ENCODE peak calls at places on chromosome X, in five cellular contexts. R is left ventricle myocardium inferior, Y is epithelial cell of esophagus, K is cardiac muscle cell, C is Caco-2. V is an unnamed sample.

GRCh38 chrX:112341598-112341997 is 259.0 kb upstream of the TRPC5 start:
- DNase-seq in K (no peak), R (no peak), C (no peak), Y (no peak), V (peak; percentile 10)

GRCh38 chrX:15128838-15129237 is 141.0 kb downstream of the ASB9 start:
- DNase-seq in C (no peak), K (no peak), R (no peak), Y (peak; percentile 22), V (no peak)

GRCh38 chrX:48897157-48897620 is 379 bp downstream of the TIMM17B start:
- DNase-seq in Y (peak; percentile 76), K (peak; percentile 88), R (peak; percentile 60), C (peak; percentile 87), V (no peak)

GRCh38 chrX:1440506-1440905 is 12.2 kb downstream of the ASMTL start:
- DNase-seq in K (no peak), C (no peak), Y (no peak), R (no peak), V (no peak)

GRCh38 chrX:13188731-13189309 is 131.0 kb downstream of the ATXN3L start:
- DNase-seq in C (no peak), R (no peak), K (no peak), Y (no peak), V (no peak)

GRCh38 chrX:41302293-41302868 is 31.6 kb upstream of the DDX3X start:
- DNase-seq in K (no peak), C (peak; percentile 64), Y (peak; percentile 58), R (no peak), V (no peak)

GRCh38 chrX:114959729-114960128 is 57.7 kb downstream of the IL13RA2 start:
- DNase-seq in C (no peak), R (no peak), Y (peak; percentile 27), K (peak; percentile 43), V (no peak)

GRCh38 chrX:103624111-103624510 is 4.7 kb upstream of the TCEAL1 start:
- DNase-seq in C (no peak), Y (no peak), K (no peak), R (no peak), V (no peak)

GRCh38 chrX:22057667-22058066 is 25.5 kb downstream of the PHEX start:
- DNase-seq in C (no peak), R (no peak), Y (no peak), K (no peak), V (no peak)

GRCh38 chrX:112834016-112834855 is 6.4 kb downstream of the AMOT start:
- DNase-seq in K (peak; percentile 51), C (no peak), R (no peak), Y (no peak), V (peak; percentile 46)

GRCh38 chrX:102712216-102712966 is at the start of gene GPRASP2:
- DNase-seq in Y (peak; percentile 11), C (no peak), K (peak; percentile 55), R (peak; percentile 60), V (no peak)

GRCh38 chrX:77448170-77448569 is 981 bp downstream of the FGF16 start:
- DNase-seq in K (no peak), R (no peak), Y (no peak), C (no peak), V (no peak)

GRCh38 chrX:103538728-103539127 is 19.4 kb upstream of the RAB40A start:
- DNase-seq in C (no peak), Y (peak; percentile 48), R (no peak), K (no peak), V (no peak)

GRCh38 chrX:24023972-24024664 is 2.9 kb downstream of the KLHL15 start:
- DNase-seq in Y (no peak), R (no peak), K (peak; percentile 38), C (no peak), V (no peak)

GRCh38 chrX:131262200-131262599 is 26.9 kb downstream of the IGSF1 start:
- DNase-seq in C (no peak), R (no peak), Y (no peak), K (no peak), V (no peak)

GRCh38 chrX:45011597-45011996 is 138.6 kb downstream of the KDM6A start:
- DNase-seq in C (no peak), R (no peak), Y (no peak), K (no peak), V (no peak)

GRCh38 chrX:20442597-20442996 is 175.9 kb upstream of the RPS6KA3 start:
- DNase-seq in K (peak; percentile 78), R (peak; percentile 79), Y (peak; percentile 85), C (peak; percentile 76), V (no peak)

GRCh38 chrX:142616636-142617035 is 409.1 kb upstream of the SPANXN4 start:
- DNase-seq in C (no peak), Y (no peak), K (no peak), R (no peak), V (no peak)

GRCh38 chrX:153722704-153723350 is 1.4 kb downstream of the BCAP31 start:
- DNase-seq in R (no peak), Y (peak; percentile 71), C (peak; percentile 44), K (no peak), V (no peak)

GRCh38 chrX:153724252-153725038 is at the start of the genes ABCD1 and BCAP31:
- DNase-seq in K (peak; percentile 90), R (peak; percentile 88), C (peak; percentile 89), Y (peak; percentile 84), V (peak; percentile 5)

GRCh38 chrX:153725039-153725831 is 579 bp downstream of the ABCD1 start:
- DNase-seq in R (no peak), K (no peak), Y (no peak), C (no peak), V (no peak)

GRCh38 chrX:153725832-153726285 is 1.2 kb downstream of the ABCD1 start:
- DNase-seq in R (no peak), Y (no peak), C (no peak), K (no peak), V (no peak)

DNA sequence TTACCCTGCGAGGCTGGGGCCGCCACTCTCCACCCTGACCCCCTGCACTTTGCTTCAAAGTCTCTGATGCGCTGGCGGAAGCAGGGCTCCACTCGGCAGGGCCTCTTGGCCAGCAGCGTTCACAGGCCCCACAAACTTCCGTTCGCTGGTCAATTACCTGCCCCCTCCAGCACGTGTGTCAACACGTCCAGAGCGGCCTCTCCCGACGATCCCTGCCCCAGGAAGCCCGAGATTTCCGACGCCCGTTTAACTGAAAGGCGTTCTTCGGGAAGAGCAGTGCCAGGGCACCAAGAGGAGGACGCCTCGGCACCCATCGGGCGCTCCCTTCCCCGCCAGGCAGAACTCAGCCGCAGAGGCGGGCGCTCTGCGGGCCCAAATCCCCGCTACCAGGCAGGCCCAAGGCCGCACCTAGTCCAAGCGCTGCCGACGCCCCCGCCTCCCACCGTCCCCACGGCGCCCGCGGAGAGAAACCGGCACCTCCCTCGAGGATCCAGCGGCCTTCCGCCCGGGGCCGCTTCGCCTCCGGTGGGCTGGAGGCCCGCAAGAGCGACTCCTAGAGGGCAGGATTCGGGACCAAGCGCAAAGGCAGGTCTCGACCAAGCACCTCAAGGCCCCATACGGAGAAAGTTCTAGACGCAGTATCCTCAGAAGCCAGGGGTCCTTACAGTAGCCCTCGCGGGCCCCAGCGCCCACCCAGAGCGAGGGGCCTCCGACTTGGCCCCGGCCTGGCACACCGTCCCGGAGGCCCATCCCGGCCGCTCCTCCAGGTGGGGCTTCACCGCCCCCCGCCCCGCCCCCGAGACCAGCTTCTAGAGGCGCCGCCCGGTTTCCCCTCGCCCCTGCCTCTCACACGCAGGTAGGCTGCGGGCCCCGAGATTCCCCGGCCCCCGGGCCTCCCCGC is 586 bp downstream of the BCAP31 start:
- DNase-seq in C (peak; percentile 49), K (peak; percentile 56), Y (peak; percentile 57), R (no peak), V (no peak)
- TF ChIP-seq CTCF in C (peak; percentile 53), K (peak; percentile 39), Y (peak; percentile 36), R (peak; percentile 34), V (peak; percentile 31)

DNA sequence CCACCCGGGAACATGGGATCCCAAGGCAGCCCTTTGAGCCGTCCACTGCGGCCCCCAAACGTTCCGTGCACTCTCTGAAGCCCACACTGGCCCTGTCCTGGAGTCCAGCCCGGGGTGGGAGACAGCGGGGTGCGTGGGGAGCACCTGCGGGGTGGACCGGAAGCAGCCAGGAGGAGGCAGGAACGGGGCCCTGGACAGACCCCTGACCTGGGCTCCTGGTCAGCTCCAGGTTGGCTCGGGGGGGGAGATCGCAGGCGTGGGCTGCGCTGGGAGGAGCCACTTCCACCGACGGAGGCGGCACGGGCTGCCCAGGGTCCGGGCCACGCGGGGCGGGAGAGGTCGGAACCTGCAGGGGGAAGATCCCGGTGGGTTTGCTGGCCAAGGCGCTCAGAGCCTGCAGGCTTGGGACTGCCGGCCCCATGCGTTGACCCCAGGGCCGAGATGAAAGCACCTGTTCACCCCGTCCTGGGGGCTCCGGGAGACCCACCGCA is 5.7 kb upstream of the PLCXD1 start:
- DNase-seq in R (no peak), Y (no peak), C (no peak), K (no peak), V (no peak)
- H3K4me3 ChIP-seq in R (peak overlapping the region; percentile 74), Y (no peak overlapping the region), C (peak overlapping the region; percentile 55), K (no peak overlapping the region), V (peak overlapping the region; percentile 67)

GRCh38 chrX:122087353-122087752 is 1039.9 kb downstream of the GLUD2 start:
- DNase-seq in Y (no peak), C (no peak), R (no peak), K (no peak), V (no peak)

GRCh38 chrX:122091571-122091970 is 1044.2 kb downstream of the GLUD2 start:
- DNase-seq in C (no peak), R (no peak), K (no peak), Y (peak; percentile 71), V (no peak)

GRCh38 chrX:122094611-122095010 is 1047.2 kb downstream of the GLUD2 start:
- DNase-seq in C (no peak), R (no peak), Y (peak; percentile 94), K (no peak), V (no peak)

GRCh38 chrX:122092978-122093377 is 1045.6 kb downstream of the GLUD2 start:
- DNase-seq in Y (no peak), K (no peak), C (no peak), R (no peak), V (no peak)
- TF ChIP-seq CTCF in Y (no peak), K (no peak), C (no peak), R (no peak), V (no peak)

GRCh38 chrX:10882484-10882883 is 228.6 kb upstream of the HCCS start:
- DNase-seq in R (no peak), K (no peak), Y (no peak), C (no peak), V (no peak)

GRCh38 chrX:10884246-10884645 is 226.9 kb upstream of the HCCS start:
- DNase-seq in R (no peak), K (no peak), Y (no peak), C (no peak), V (peak; percentile 28)
- H3K4me3 ChIP-seq in R (no peak overlapping the region), K (no peak overlapping the region), Y (no peak overlapping the region), C (no peak overlapping the region), V (no peak overlapping the region)

GRCh38 chrX:50456712-50457484 is 13.7 kb downstream of the DGKK start:
- DNase-seq in K (no peak), C (no peak), Y (peak; percentile 4), R (no peak), V (no peak)
- TF ChIP-seq CTCF in K (no peak), C (no peak), Y (no peak), R (no peak), V (no peak)

DNA sequence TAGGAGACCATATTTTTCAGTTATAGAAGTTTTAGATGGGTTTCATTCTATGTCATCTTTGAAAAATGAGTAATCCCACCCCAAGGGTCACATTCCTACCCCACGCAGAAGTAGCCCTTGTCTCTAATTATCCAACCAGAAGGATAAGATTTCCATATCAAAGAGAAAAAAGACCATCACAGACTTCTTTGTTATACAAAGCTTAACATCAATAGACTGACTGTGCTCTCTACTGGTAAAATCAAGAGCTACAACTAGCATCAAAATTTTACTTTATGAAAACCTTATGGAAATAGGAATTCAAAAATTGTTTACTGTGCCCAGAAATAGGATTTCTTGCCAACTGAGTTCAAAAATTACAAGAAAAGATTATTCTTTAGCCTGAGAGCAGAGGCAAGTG is 24.9 kb downstream of the TNMD start:
- DNase-seq in C (no peak), R (no peak), Y (no peak), K (no peak), V (no peak)
- H3K4me3 ChIP-seq in C (no peak overlapping the region), R (no peak overlapping the region), Y (no peak overlapping the region), K (no peak overlapping the region), V (no peak overlapping the region)